ENCODE peak calls at places on chromosome 6, in seven cellular contexts. H is heart right ventricle, Q is uterus, J is neural progenitor cell, R is BJ, W is GM23338, E is tibial artery. C is an unnamed sample.

GRCh38 chr6:18441253-18441979 is 54.3 kb downstream of the RNF144B start:
- DNase-seq in H (no peak), Q (no peak), J (no peak), R (no peak), W (no peak), E (no peak), C (no peak)

GRCh38 chr6:20724443-20724842 is 190.2 kb downstream of the CDKAL1 start:
- DNase-seq in H (no peak), Q (no peak), J (peak; percentile 11), R (no peak), W (peak; percentile 51), E (no peak), C (no peak)

GRCh38 chr6:111591370-111591900 is 14.2 kb downstream of the TRAF3IP2 start:
- DNase-seq in H (peak; percentile 73), Q (peak; percentile 97), J (no peak), R (peak; percentile 96), W (no peak), E (peak; percentile 97), C (peak; percentile 90)

GRCh38 chr6:34813028-34813742 is 21.3 kb downstream of the BLTP3A start:
- DNase-seq in H (no peak), Q (no peak), J (no peak), R (no peak), W (no peak), E (no peak), C (no peak)

GRCh38 chr6:11865926-11866325 is 87.3 kb upstream of the ADTRP start:
- DNase-seq in H (no peak), Q (no peak), J (no peak), R (no peak), W (no peak), E (no peak), C (no peak)

GRCh38 chr6:155444120-155444917 is 11.3 kb downstream of the NOX3 start:
- DNase-seq in H (no peak), Q (no peak), J (no peak), R (no peak), W (no peak), E (no peak), C (peak; percentile 5)

GRCh38 chr6:90005048-90005827 is 111.0 kb downstream of the GJA10 start:
- DNase-seq in H (no peak), Q (no peak), J (peak; percentile 79), R (no peak), W (no peak), E (peak; percentile 54), C (no peak)

GRCh38 chr6:113433506-113433991 is 423.6 kb upstream of the MARCKS start:
- DNase-seq in H (peak; percentile 26), Q (peak; percentile 55), J (no peak), R (peak; percentile 81), W (no peak), E (peak; percentile 79), C (no peak)

GRCh38 chr6:35318845-35319220 is 21.2 kb downstream of the DEF6 start:
- DNase-seq in H (no peak), Q (no peak), J (no peak), R (no peak), W (no peak), E (no peak), C (no peak)

GRCh38 chr6:73074175-73074574 is 151.1 kb downstream of the KHDC1L start:
- DNase-seq in H (no peak), Q (no peak), J (no peak), R (peak; percentile 52), W (no peak), E (no peak), C (no peak)

GRCh38 chr6:40000964-40001515 is 66.8 kb upstream of the MOCS1 start:
- DNase-seq in H (no peak), Q (no peak), J (no peak), R (no peak), W (no peak), E (no peak), C (no peak)

GRCh38 chr6:5469101-5469846 is 208.0 kb downstream of the FARS2 start:
- DNase-seq in H (no peak), Q (no peak), J (peak; percentile 64), R (no peak), W (no peak), E (no peak), C (no peak)

GRCh38 chr6:41226752-41227151 is 1.4 kb upstream of the TREML4 start:
- DNase-seq in H (no peak), Q (no peak), J (no peak), R (no peak), W (no peak), E (no peak), C (no peak)

GRCh38 chr6:24228681-24229255 is 102.8 kb downstream of the NRSN1 start:
- DNase-seq in H (no peak), Q (no peak), J (no peak), R (no peak), W (no peak), E (no peak), C (no peak)

GRCh38 chr6:158805698-158806373 is 13.3 kb downstream of the EZR start:
- DNase-seq in H (no peak), Q (no peak), J (no peak), R (no peak), W (no peak), E (no peak), C (no peak)

GRCh38 chr6:166955865-166956443 is 396 bp downstream of the RNASET2 start:
- DNase-seq in H (no peak), Q (no peak), J (peak; percentile 87), R (no peak), W (peak; percentile 80), E (no peak), C (no peak)

GRCh38 chr6:157139054-157139708 is 184.1 kb downstream of the TMEM242 start:
- DNase-seq in H (no peak), Q (no peak), J (peak; percentile 46), R (no peak), W (peak; percentile 71), E (no peak), C (no peak)
- TF ChIP-seq CTCF in H (peak; percentile 38), Q (no peak), J (peak; percentile 59), R (peak; percentile 9), W (peak; percentile 75), E (peak; percentile 10), C (peak; percentile 51)

GRCh38 chr6:16413399-16413798 is 175.0 kb downstream of the GMPR start:
- DNase-seq in H (no peak), Q (no peak), J (no peak), R (no peak), W (no peak), E (no peak), C (no peak)
- H3K4me3 ChIP-seq in H (no peak overlapping the region), Q (no peak overlapping the region), J (no peak overlapping the region), R (no peak overlapping the region), W (no peak overlapping the region), E (peak overlapping the region; percentile 4), C (no peak overlapping the region)

GRCh38 chr6:23081701-23082100 is 512.3 kb downstream of the HDGFL1 start:
- DNase-seq in H (no peak), Q (no peak), J (peak; percentile 3), R (no peak), W (peak; percentile 34), E (no peak), C (no peak)
- TF ChIP-seq CTCF in H (no peak), Q (no peak), J (peak; percentile 49), R (peak; percentile 14), W (peak; percentile 39), E (no peak), C (peak; percentile 30)

DNA sequence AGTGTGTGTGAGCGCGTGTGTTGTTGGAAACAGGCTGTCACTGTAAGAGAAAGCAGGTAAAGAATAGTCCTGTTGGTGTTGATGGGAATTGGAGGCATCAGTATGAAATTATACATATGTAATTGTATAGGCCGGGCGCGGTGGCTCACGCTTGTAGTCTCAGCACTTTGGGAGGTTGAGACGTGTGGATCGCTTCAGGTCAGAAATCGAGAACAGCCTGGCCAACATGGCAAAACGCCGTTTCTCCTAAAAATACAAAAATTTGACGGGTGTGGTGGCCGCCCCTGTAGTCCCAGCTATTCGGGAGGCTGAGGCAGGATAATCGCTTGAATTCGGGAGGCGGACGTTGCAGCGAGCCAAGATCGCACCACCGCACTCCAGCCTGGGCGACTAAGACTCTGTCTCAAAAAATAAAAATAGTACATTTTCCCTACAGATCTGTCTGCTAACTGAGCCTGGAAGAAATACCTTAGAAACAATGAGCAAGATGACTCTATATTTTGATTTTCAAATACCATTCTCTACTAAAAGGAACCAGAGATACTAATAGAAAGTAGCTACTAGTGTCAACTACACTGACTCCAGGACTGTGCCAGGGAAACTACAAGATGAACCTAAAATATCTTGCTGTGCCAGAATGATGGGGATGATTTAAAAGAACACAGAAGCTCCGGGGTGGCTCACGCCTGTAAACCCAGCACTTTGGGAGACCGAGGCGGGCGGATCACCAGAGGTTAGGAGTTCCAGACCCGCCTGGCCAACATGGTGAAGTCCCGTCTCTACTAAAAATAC is 110.8 kb downstream of the TRIM27 start:
- DNase-seq in H (no peak), Q (no peak), J (no peak), R (no peak), W (no peak), E (no peak), C (no peak)
- H3K4me3 ChIP-seq in H (no peak overlapping the region), Q (no peak overlapping the region), J (no peak overlapping the region), R (no peak overlapping the region), W (peak overlapping the region; percentile 75), E (no peak overlapping the region), C (no peak overlapping the region)

C was measured in retinal pigment epithelial cell.